ENCODE peak calls at places on chromosome 18, in six cellular contexts. D, X, F, L, T and C are unnamed samples.
A peak's percentile ranks its signal among the peaks of the same experiment; 100 is the strongest.

GRCh38 chr18:78721281-78721949 is 258.2 kb upstream of the SALL3 start:
- DNase-seq in T (no peak), X (no peak), L (no peak), D (no peak), F (no peak), C (no peak)

GRCh38 chr18:77061291-77061945 is 71.2 kb downstream of the MBP start:
- DNase-seq in T (no peak), X (no peak), L (no peak), D (no peak), F (peak; percentile 15), C (no peak)

GRCh38 chr18:51639541-51639940 is 442.1 kb upstream of the MEX3C start:
- DNase-seq in F (no peak), L (no peak), D (no peak), T (no peak), X (no peak), C (peak; percentile 62)

GRCh38 chr18:46246101-46246500 is 141.9 kb downstream of the HAUS1 start:
- DNase-seq in F (no peak), D (no peak), T (no peak), L (no peak), X (no peak), C (no peak)

GRCh38 chr18:58269931-58270330 is 225.9 kb downstream of the NEDD4L start:
- DNase-seq in D (no peak), T (no peak), L (no peak), X (no peak), F (no peak), C (no peak)

GRCh38 chr18:25974630-25975077 is 115.8 kb downstream of the SS18 start:
- DNase-seq in X (no peak), F (no peak), L (no peak), T (no peak), D (no peak), C (no peak)

GRCh38 chr18:74316257-74317180 is 880 bp downstream of the C18orf63 start:
- DNase-seq in L (no peak), D (no peak), F (peak; percentile 94), X (no peak), T (no peak), C (no peak)

GRCh38 chr18:59957957-59958356 is 58.2 kb downstream of the PMAIP1 start:
- DNase-seq in L (no peak), X (no peak), T (peak; percentile 74), D (peak; percentile 97), F (peak; percentile 83), C (peak; percentile 92)

GRCh38 chr18:54358495-54358793 is 738 bp downstream of the C18orf54 start:
- DNase-seq in F (no peak), X (no peak), T (no peak), D (peak; percentile 2), L (no peak), C (no peak)

GRCh38 chr18:54532962-54533361 is 58.1 kb upstream of the DYNAP start:
- DNase-seq in F (no peak), D (no peak), T (no peak), X (no peak), L (no peak), C (no peak)

GRCh38 chr18:48974304-48975220 is 23.8 kb upstream of the SMAD7 start:
- DNase-seq in L (peak; percentile 33), D (no peak), T (no peak), F (no peak), X (no peak), C (peak; percentile 6)

GRCh38 chr18:31424383-31424988 is 23.1 kb upstream of the DSG3 start:
- DNase-seq in T (no peak), X (no peak), D (no peak), F (no peak), L (peak; percentile 57), C (peak; percentile 46)